ENCODE peak calls at places on chromosomes 1 and 21, in five cellular contexts. One of them, this sample, is unnamed.

GRCh38 chr1:9289090-9289534 is 3.6 kb upstream of the SPSB1 start:
- DNase-seq in HEK293T: peak; percentile 44
- DNase-seq in cardiac fibroblast: peak; percentile 83
- DNase-seq in progenitor cell of endocrine pancreas: peak; percentile 44
- DNase-seq in left colon: peak; percentile 85
- DNase-seq in this sample: no peak

GRCh38 chr1:77010937-77011336 is 143.7 kb downstream of the ST6GALNAC5 start:
- DNase-seq in HEK293T: no peak
- DNase-seq in progenitor cell of endocrine pancreas: no peak
- DNase-seq in left colon: no peak
- DNase-seq in cardiac fibroblast: no peak
- DNase-seq in this sample: no peak

GRCh38 chr1:218349365-218350021 is 4.4 kb downstream of the TGFB2 start:
- DNase-seq in progenitor cell of endocrine pancreas: no peak
- DNase-seq in left colon: no peak
- DNase-seq in HEK293T: no peak
- DNase-seq in cardiac fibroblast: no peak
- DNase-seq in this sample: no peak

GRCh38 chr1:224759570-224760562 is 143.7 kb downstream of the CNIH3 start:
- DNase-seq in HEK293T: no peak
- DNase-seq in progenitor cell of endocrine pancreas: no peak
- DNase-seq in cardiac fibroblast: peak; percentile 7
- DNase-seq in left colon: no peak
- DNase-seq in this sample: no peak

GRCh38 chr1:37255111-37255795 is 219.1 kb upstream of the ZC3H12A start:
- DNase-seq in progenitor cell of endocrine pancreas: peak; percentile 79
- DNase-seq in HEK293T: peak; percentile 69
- DNase-seq in cardiac fibroblast: peak; percentile 5
- DNase-seq in left colon: peak; percentile 6
- DNase-seq in this sample: no peak

GRCh38 chr1:188489336-188490112 is 1660.8 kb downstream of the PLA2G4A start:
- DNase-seq in cardiac fibroblast: no peak
- DNase-seq in HEK293T: no peak
- DNase-seq in left colon: no peak
- DNase-seq in progenitor cell of endocrine pancreas: no peak
- DNase-seq in this sample: no peak

GRCh38 chr1:207366022-207366421 is 44.5 kb downstream of the CD55 start:
- DNase-seq in left colon: no peak
- DNase-seq in progenitor cell of endocrine pancreas: no peak
- DNase-seq in HEK293T: no peak
- DNase-seq in cardiac fibroblast: no peak
- DNase-seq in this sample: no peak

GRCh38 chr1:162846256-162847212 is 14.4 kb downstream of the CCDC190 start:
- DNase-seq in left colon: no peak
- DNase-seq in cardiac fibroblast: no peak
- DNase-seq in progenitor cell of endocrine pancreas: no peak
- DNase-seq in HEK293T: no peak
- DNase-seq in this sample: no peak

GRCh38 chr21:33801424-33802405 is 113.9 kb downstream of the ATP5PO start:
- DNase-seq in left colon: no peak
- DNase-seq in progenitor cell of endocrine pancreas: no peak
- DNase-seq in cardiac fibroblast: no peak
- DNase-seq in HEK293T: peak; percentile 73
- DNase-seq in this sample: peak; percentile 9

GRCh38 chr1:106344494-106344893 is 712.0 kb upstream of the PRMT6 start:
- DNase-seq in cardiac fibroblast: no peak
- DNase-seq in HEK293T: no peak
- DNase-seq in progenitor cell of endocrine pancreas: no peak
- DNase-seq in left colon: no peak
- DNase-seq in this sample: no peak

This sample was measured in AG08395.